ENCODE peak calls at places on chromosome 10, in four cellular contexts. One of them, this sample, is unnamed.

GRCh38 chr10:50431791-50432190 is 180.5 kb upstream of the ASAH2 start:
- DNase-seq in T1000: no peak
- DNase-seq in foreskin fibroblast: peak; percentile 16
- DNase-seq in NCI-H1417: no peak
- DNase-seq in this sample: no peak

GRCh38 chr10:116627386-116627933 is 6.7 kb downstream of the PNLIPRP2 start:
- DNase-seq in foreskin fibroblast: no peak
- DNase-seq in NCI-H1417: peak; percentile 54
- DNase-seq in T1000: no peak
- DNase-seq in this sample: no peak

GRCh38 chr10:51569467-51569866 is 129.9 kb downstream of the CSTF2T start:
- DNase-seq in NCI-H1417: no peak
- DNase-seq in T1000: no peak
- DNase-seq in foreskin fibroblast: no peak
- DNase-seq in this sample: no peak

GRCh38 chr10:124568339-124568738 is 106.7 kb downstream of the LHPP start:
- DNase-seq in NCI-H1417: no peak
- DNase-seq in T1000: no peak
- DNase-seq in foreskin fibroblast: no peak
- DNase-seq in this sample: no peak

GRCh38 chr10:28179490-28180099 is 123.3 kb downstream of the MPP7 start:
- DNase-seq in foreskin fibroblast: peak; percentile 73
- DNase-seq in T1000: no peak
- DNase-seq in NCI-H1417: peak; percentile 11
- DNase-seq in this sample: peak; percentile 55

GRCh38 chr10:122056431-122057094 is 67.6 kb downstream of the TACC2 start:
- DNase-seq in NCI-H1417: no peak
- DNase-seq in foreskin fibroblast: no peak
- DNase-seq in T1000: no peak
- DNase-seq in this sample: no peak

GRCh38 chr10:19968745-19969144 is 152.5 kb downstream of the PLXDC2 start:
- DNase-seq in foreskin fibroblast: peak; percentile 12
- DNase-seq in NCI-H1417: no peak
- DNase-seq in T1000: no peak
- DNase-seq in this sample: no peak

GRCh38 chr10:61586829-61587228 is 75.9 kb upstream of the CABCOCO1 start:
- DNase-seq in T1000: no peak
- DNase-seq in foreskin fibroblast: no peak
- DNase-seq in NCI-H1417: no peak
- DNase-seq in this sample: no peak

GRCh38 chr10:96512524-96512991 is 1.2 kb downstream of the TLL2 start:
- DNase-seq in T1000: no peak
- DNase-seq in foreskin fibroblast: peak; percentile 44
- DNase-seq in NCI-H1417: peak; percentile 36
- DNase-seq in this sample: peak; percentile 84

GRCh38 chr10:12708921-12709320 is 292.6 kb downstream of the CCDC3 start:
- DNase-seq in foreskin fibroblast: peak; percentile 54
- DNase-seq in T1000: peak; percentile 99
- DNase-seq in NCI-H1417: no peak
- DNase-seq in this sample: no peak

GRCh38 chr10:95841711-95842498 is 65.9 kb upstream of the CC2D2B start:
- DNase-seq in T1000: no peak
- DNase-seq in NCI-H1417: peak; percentile 8
- DNase-seq in foreskin fibroblast: peak; percentile 82
- DNase-seq in this sample: peak; percentile 24

GRCh38 chr10:130774871-130775270 is 536.6 kb downstream of the TCERG1L start:
- DNase-seq in T1000: no peak
- DNase-seq in NCI-H1417: no peak
- DNase-seq in foreskin fibroblast: no peak
- DNase-seq in this sample: no peak